ENCODE peak calls at places on chromosomes 1 and 21, in five cellular contexts. S is NCI-H1417; M is GM12891; R is naive thymus-derived CD8-positive, alpha-beta T cell; Z is CD8-positive, alpha-beta T cell. Y is an unnamed sample.

GRCh38 chr1:197692965-197693364 is 82.3 kb downstream of the DENND1B start:
- DNase-seq in S (peak), M (no peak), R (no peak), Z (no peak), Y (no peak)

GRCh38 chr1:30569384-30569783 is 154.0 kb downstream of the MATN1 start:
- DNase-seq in S (no peak), M (no peak), R (no peak), Z (no peak), Y (no peak)

GRCh38 chr21:45004481-45005263 is 64.8 kb downstream of the SLX9 start:
- DNase-seq in S (no peak), M (no peak), R (no peak), Z (no peak), Y (no peak)

GRCh38 chr21:34260598-34260997 is 103.2 kb upstream of the KCNE2 start:
- DNase-seq in S (peak), M (no peak), R (no peak), Z (no peak), Y (no peak)

GRCh38 chr1:14598498-14599172 is at the start of gene KAZN:
- DNase-seq in S (peak), M (peak), R (no peak), Z (no peak), Y (peak)

GRCh38 chr1:168085401-168085872 is 51.3 kb downstream of the GPR161 start:
- DNase-seq in S (no peak), M (no peak), R (no peak), Z (no peak), Y (no peak)

GRCh38 chr1:26471201-26471497 is 1.1 kb upstream of the HMGN2 start:
- DNase-seq in S (peak), M (no peak), R (no peak), Z (no peak), Y (no peak)

GRCh38 chr21:41166947-41167346 is 1.0 kb upstream of the BACE2 start:
- DNase-seq in S (peak), M (no peak), R (no peak), Z (no peak), Y (no peak)

GRCh38 chr1:204685236-204686006 is at the start of gene LRRN2:
- DNase-seq in S (peak), M (no peak), R (no peak), Z (no peak), Y (peak)

GRCh38 chr1:26677306-26678115 is 18.3 kb upstream of the ARID1A start:
- DNase-seq in S (peak), M (no peak), R (peak), Z (peak), Y (peak)

GRCh38 chr1:27341525-27342252 is at the start of gene SYTL1:
- DNase-seq in S (peak), M (peak), R (peak), Z (peak), Y (peak)

GRCh38 chr1:223175032-223175431 is 32.0 kb upstream of the TLR5 start:
- DNase-seq in S (peak), M (no peak), R (no peak), Z (no peak), Y (no peak)

GRCh38 chr1:65277605-65278343 is 31.6 kb upstream of the DNAJC6 start:
- DNase-seq in S (no peak), M (no peak), R (no peak), Z (no peak), Y (no peak)

GRCh38 chr1:116762781-116763115 is 8.5 kb downstream of the CD2 start:
- DNase-seq in S (no peak), M (no peak), R (no peak), Z (no peak), Y (no peak)

GRCh38 chr21:27220416-27220815 is 253.5 kb upstream of the ADAMTS5 start:
- DNase-seq in S (no peak), M (no peak), R (no peak), Z (no peak), Y (no peak)

GRCh38 chr21:26587621-26588260 is 14.7 kb upstream of the CYYR1 start:
- DNase-seq in S (no peak), M (no peak), R (no peak), Z (no peak), Y (no peak)

GRCh38 chr1:187001198-187001904 is 172.6 kb downstream of the PLA2G4A start:
- DNase-seq in S (no peak), M (no peak), R (no peak), Z (no peak), Y (no peak)

GRCh38 chr1:7589774-7590425 is 181.2 kb upstream of the VAMP3 start:
- DNase-seq in S (no peak), M (no peak), R (no peak), Z (no peak), Y (no peak)

GRCh38 chr1:159817276-159818041 is 9.2 kb upstream of the SLAMF8 start:
- DNase-seq in S (peak), M (no peak), R (no peak), Z (no peak), Y (peak)

GRCh38 chr1:17895401-17895800 is 140.3 kb downstream of the ACTL8 start:
- DNase-seq in S (no peak), M (no peak), R (no peak), Z (no peak), Y (no peak)

GRCh38 chr1:19552291-19553010 is 67.1 kb upstream of the CAPZB start:
- DNase-seq in S (no peak), M (no peak), R (no peak), Z (no peak), Y (no peak)

GRCh38 chr1:215682232-215682631 is 115.1 kb downstream of the KCTD3 start:
- DNase-seq in S (peak), M (no peak), R (no peak), Z (no peak), Y (peak)

GRCh38 chr1:26336477-26337205 is 17.3 kb downstream of the CRYBG2 start:
- DNase-seq in S (peak), M (peak), R (peak), Z (peak), Y (peak)

GRCh38 chr1:171210355-171210754 is 25.3 kb downstream of the FMO2 start:
- DNase-seq in S (no peak), M (no peak), R (no peak), Z (no peak), Y (no peak)

GRCh38 chr1:174721246-174721645 is 273.5 kb downstream of the GPR52 start:
- DNase-seq in S (no peak), M (no peak), R (no peak), Z (no peak), Y (no peak)

GRCh38 chr1:167714098-167714850 is 7.5 kb upstream of the MPZL1 start:
- DNase-seq in S (peak), M (peak), R (peak), Z (peak), Y (peak)

GRCh38 chr21:43966946-43967512 is 45.1 kb upstream of the TRAPPC10 start:
- DNase-seq in S (no peak), M (no peak), R (no peak), Z (no peak), Y (no peak)

GRCh38 chr1:229753764-229754553 is 127.9 kb downstream of the URB2 start:
- DNase-seq in S (peak), M (no peak), R (peak), Z (no peak), Y (no peak)

GRCh38 chr1:19185976-19186375 is 24.1 kb downstream of the UBR4 start:
- DNase-seq in S (no peak), M (no peak), R (no peak), Z (no peak), Y (no peak)

GRCh38 chr1:212488436-212489283 is 55.9 kb downstream of the NENF start:
- DNase-seq in S (peak), M (no peak), R (no peak), Z (no peak), Y (no peak)

GRCh38 chr21:17693801-17694200 is 81.1 kb upstream of the BTG3 start:
- DNase-seq in S (no peak), M (no peak), R (no peak), Z (no peak), Y (no peak)

GRCh38 chr21:46139686-46140085 is 15.7 kb downstream of the FTCD start:
- DNase-seq in S (no peak), M (no peak), R (no peak), Z (no peak), Y (no peak)

GRCh38 chr1:85047472-85048295 is 616 bp downstream of the MCOLN3 start:
- DNase-seq in S (peak), M (no peak), R (peak), Z (no peak), Y (no peak)

GRCh38 chr1:30525631-30525979 is 197.8 kb downstream of the MATN1 start:
- DNase-seq in S (no peak), M (no peak), R (no peak), Z (no peak), Y (no peak)

GRCh38 chr1:227155688-227156087 is 162.6 kb downstream of the CDC42BPA start:
- DNase-seq in S (peak), M (no peak), R (no peak), Z (no peak), Y (no peak)

GRCh38 chr1:155173478-155174333 is at the start of gene TRIM46:
- DNase-seq in S (peak), M (peak), R (no peak), Z (peak), Y (peak)

GRCh38 chr1:201877877-201878339 is 10.8 kb upstream of the SHISA4 start:
- DNase-seq in S (peak), M (no peak), R (no peak), Z (no peak), Y (peak)

GRCh38 chr1:172298146-172298545 is 122.3 kb upstream of the C1orf105 start:
- DNase-seq in S (no peak), M (no peak), R (no peak), Z (no peak), Y (no peak)

GRCh38 chr1:183296782-183297181 is 110.7 kb downstream of the LAMC2 start:
- DNase-seq in S (no peak), M (no peak), R (no peak), Z (no peak), Y (no peak)